ENCODE peak calls at places on chromosome 19, in five cellular contexts. One of them, this sample, is unnamed.

GRCh38 chr19:7831452-7831851 is 1.4 kb downstream of the EVI5L start:
- DNase-seq in iris pigment epithelial cell: peak; percentile 36
- DNase-seq in stimulated activated CD8-positive, alpha-beta memory T cell treated with anti-CD3 and anti-CD28 coated beads, Interleukin-7, amount 100 ng/mL, for 1 hour: no peak
- DNase-seq in ELF-1: peak; percentile 75
- DNase-seq in WTC11: peak; percentile 65
- DNase-seq in this sample: peak; percentile 72

GRCh38 chr19:41957161-41957837 is 1.8 kb downstream of the RABAC1 start:
- DNase-seq in WTC11: no peak
- DNase-seq in iris pigment epithelial cell: no peak
- DNase-seq in stimulated activated CD8-positive, alpha-beta memory T cell treated with anti-CD3 and anti-CD28 coated beads, Interleukin-7, amount 100 ng/mL, for 1 hour: no peak
- DNase-seq in ELF-1: no peak
- DNase-seq in this sample: no peak

GRCh38 chr19:9407827-9408226 is 27.5 kb downstream of the ZNF266 start:
- DNase-seq in ELF-1: no peak
- DNase-seq in WTC11: no peak
- DNase-seq in iris pigment epithelial cell: no peak
- DNase-seq in stimulated activated CD8-positive, alpha-beta memory T cell treated with anti-CD3 and anti-CD28 coated beads, Interleukin-7, amount 100 ng/mL, for 1 hour: no peak
- DNase-seq in this sample: no peak

GRCh38 chr19:12836529-12836863 is 1.8 kb upstream of the MAST1 start:
- DNase-seq in ELF-1: no peak
- DNase-seq in stimulated activated CD8-positive, alpha-beta memory T cell treated with anti-CD3 and anti-CD28 coated beads, Interleukin-7, amount 100 ng/mL, for 1 hour: no peak
- DNase-seq in iris pigment epithelial cell: no peak
- DNase-seq in WTC11: no peak
- DNase-seq in this sample: no peak

GRCh38 chr19:7792286-7792685 is 29.2 kb downstream of the CLEC4M start:
- DNase-seq in WTC11: no peak
- DNase-seq in stimulated activated CD8-positive, alpha-beta memory T cell treated with anti-CD3 and anti-CD28 coated beads, Interleukin-7, amount 100 ng/mL, for 1 hour: no peak
- DNase-seq in iris pigment epithelial cell: peak; percentile 43
- DNase-seq in ELF-1: peak; percentile 63
- DNase-seq in this sample: no peak

GRCh38 chr19:43765109-43765876 is 10.5 kb upstream of the SMG9 start:
- DNase-seq in stimulated activated CD8-positive, alpha-beta memory T cell treated with anti-CD3 and anti-CD28 coated beads, Interleukin-7, amount 100 ng/mL, for 1 hour: no peak
- DNase-seq in WTC11: no peak
- DNase-seq in iris pigment epithelial cell: peak; percentile 98
- DNase-seq in ELF-1: peak; percentile 83
- DNase-seq in this sample: peak; percentile 88

GRCh38 chr19:18771328-18772242 is 19.5 kb downstream of the COMP start:
- DNase-seq in stimulated activated CD8-positive, alpha-beta memory T cell treated with anti-CD3 and anti-CD28 coated beads, Interleukin-7, amount 100 ng/mL, for 1 hour: no peak
- DNase-seq in WTC11: peak; percentile 60
- DNase-seq in iris pigment epithelial cell: no peak
- DNase-seq in ELF-1: no peak
- DNase-seq in this sample: no peak

GRCh38 chr19:4647676-4648644 is 8.6 kb downstream of the TNFAIP8L1 start:
- DNase-seq in ELF-1: peak; percentile 29
- DNase-seq in iris pigment epithelial cell: no peak
- DNase-seq in WTC11: peak; percentile 46
- DNase-seq in stimulated activated CD8-positive, alpha-beta memory T cell treated with anti-CD3 and anti-CD28 coated beads, Interleukin-7, amount 100 ng/mL, for 1 hour: no peak
- DNase-seq in this sample: no peak

GRCh38 chr19:9109959-9110358 is 2.7 kb upstream of the OR7G2 start:
- DNase-seq in iris pigment epithelial cell: no peak
- DNase-seq in WTC11: no peak
- DNase-seq in stimulated activated CD8-positive, alpha-beta memory T cell treated with anti-CD3 and anti-CD28 coated beads, Interleukin-7, amount 100 ng/mL, for 1 hour: no peak
- DNase-seq in ELF-1: no peak
- DNase-seq in this sample: no peak

This sample was measured in AG08396.